ENCODE peak calls at places on chromosome 3, in five cellular contexts. M is fibroblast of lung, V is IMR-90, P is H9, F is Peyer's patch. I is an unnamed sample.

GRCh38 chr3:177335728-177336127 is 138.4 kb upstream of the TBL1XR1 start:
- DNase-seq in V (peak; percentile 22), F (no peak), P (no peak), M (peak; percentile 48), I (no peak)

GRCh38 chr3:37997791-37998370 is 7.3 kb downstream of the VILL start:
- DNase-seq in M (no peak), P (no peak), F (peak; percentile 54), V (no peak), I (no peak)

GRCh38 chr3:193851416-193851815 is 258.4 kb downstream of the OPA1 start:
- DNase-seq in F (no peak), P (no peak), M (no peak), V (no peak), I (no peak)

GRCh38 chr3:30333903-30334302 is 272.5 kb upstream of the TGFBR2 start:
- DNase-seq in V (peak; percentile 19), P (no peak), M (no peak), F (no peak), I (no peak)

GRCh38 chr3:181808053-181808452 is 96.3 kb downstream of the SOX2 start:
- DNase-seq in V (no peak), M (no peak), F (no peak), P (no peak), I (no peak)

GRCh38 chr3:87125116-87125515 is 102.0 kb upstream of the CHMP2B start:
- DNase-seq in P (no peak), V (no peak), M (no peak), F (no peak), I (no peak)

GRCh38 chr3:106811376-106811775 is 565.9 kb upstream of the CCDC54 start:
- DNase-seq in F (no peak), P (no peak), M (peak; percentile 59), V (peak; percentile 88), I (no peak)

GRCh38 chr3:167473863-167474262 is at the start of gene SERPINI2:
- DNase-seq in V (no peak), F (no peak), M (no peak), P (no peak), I (no peak)

GRCh38 chr3:107633327-107634141 is 110.8 kb downstream of the BBX start:
- DNase-seq in V (no peak), P (no peak), M (no peak), F (no peak), I (no peak)

GRCh38 chr3:55523471-55523870 is 36.4 kb upstream of the WNT5A start:
- DNase-seq in F (no peak), M (no peak), V (no peak), P (no peak), I (no peak)

GRCh38 chr3:86991482-86991815 is 500 bp upstream of the VGLL3 start:
- DNase-seq in F (no peak), P (no peak), V (no peak), M (no peak), I (no peak)

GRCh38 chr3:70053293-70053692 is 53.8 kb downstream of the SAMMSON start:
- DNase-seq in M (no peak), V (no peak), F (no peak), P (no peak), I (no peak)

GRCh38 chr3:111989061-111989678 is 9.6 kb upstream of the TAGLN3 start:
- DNase-seq in V (peak; percentile 80), M (peak; percentile 81), P (no peak), F (peak; percentile 67), I (peak; percentile 21)

GRCh38 chr3:127569160-127569559 is 21.4 kb downstream of the TPRA1 start:
- DNase-seq in V (no peak), M (no peak), P (no peak), F (no peak), I (no peak)

GRCh38 chr3:65785065-65785645 is 253.6 kb downstream of the MAGI1 start:
- DNase-seq in M (peak; percentile 85), P (no peak), F (no peak), V (peak; percentile 80), I (no peak)

GRCh38 chr3:124398594-124398993 is 331.7 kb upstream of the UMPS start:
- DNase-seq in F (no peak), M (no peak), P (no peak), V (no peak), I (no peak)
- H3K4me1 ChIP-seq in F (no peaks in the 10 kb centered on the region), M (no peaks in the 10 kb centered on the region), P (peaks cover 3% of the 10 kb centered on the region), V (peaks cover 2% of the 10 kb centered on the region), I (no peaks in the 10 kb centered on the region)

GRCh38 chr3:141739731-141740130 is 1.6 kb downstream of the RNF7 start:
- DNase-seq in V (no peak), M (no peak), F (no peak), P (no peak), I (no peak)

GRCh38 chr3:141738636-141739363 is 702 bp downstream of the RNF7 start:
- DNase-seq in F (peak; percentile 80), M (peak; percentile 57), P (no peak), V (peak; percentile 64), I (peak; percentile 28)

GRCh38 chr3:141737828-141738635 is at the start of gene RNF7:
- DNase-seq in P (peak; percentile 96), F (peak; percentile 97), V (peak; percentile 93), M (peak; percentile 96), I (peak; percentile 98)

GRCh38 chr3:141743305-141743704 is 5.2 kb downstream of the RNF7 start:
- DNase-seq in M (no peak), P (no peak), V (no peak), F (no peak), I (no peak)

DNA sequence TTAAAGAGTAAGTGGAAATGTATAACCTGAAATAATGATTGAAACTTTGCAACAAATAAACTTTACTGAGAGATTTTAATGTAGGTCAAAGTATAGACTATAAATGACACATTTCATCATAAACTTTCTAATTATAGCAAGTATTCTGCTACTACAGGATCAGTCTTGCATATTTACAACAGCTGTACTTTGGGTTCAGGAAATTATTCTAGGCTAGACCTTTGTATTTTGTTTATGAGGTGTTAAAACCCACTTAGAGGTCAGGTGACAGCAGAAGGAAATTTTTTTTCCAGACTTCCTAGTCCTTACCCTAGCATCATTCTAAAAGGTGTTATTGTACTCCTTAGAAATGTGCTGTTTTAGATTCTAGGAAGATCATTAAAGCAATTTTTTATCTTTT is 2.3 kb downstream of the RNF7 start:
- DNase-seq in M (no peak), F (no peak), V (no peak), P (no peak), I (no peak)
- H3K4me1 ChIP-seq in M (peaks cover 2% of the 10 kb centered on the region), F (no peaks in the 10 kb centered on the region), V (peaks cover 9% of the 10 kb centered on the region), P (no peaks in the 10 kb centered on the region), I (peaks cover 20% of the 10 kb centered on the region)

GRCh38 chr3:57971975-57972374 is 36.2 kb upstream of the FLNB start:
- DNase-seq in F (peak; percentile 94), M (no peak), V (no peak), P (no peak), I (no peak)
- H3K4me1 ChIP-seq in F (no peaks in the 10 kb centered on the region), M (peaks cover 16% of the 10 kb centered on the region), V (peaks cover 17% of the 10 kb centered on the region), P (no peaks in the 10 kb centered on the region), I (no peaks in the 10 kb centered on the region)

DNA sequence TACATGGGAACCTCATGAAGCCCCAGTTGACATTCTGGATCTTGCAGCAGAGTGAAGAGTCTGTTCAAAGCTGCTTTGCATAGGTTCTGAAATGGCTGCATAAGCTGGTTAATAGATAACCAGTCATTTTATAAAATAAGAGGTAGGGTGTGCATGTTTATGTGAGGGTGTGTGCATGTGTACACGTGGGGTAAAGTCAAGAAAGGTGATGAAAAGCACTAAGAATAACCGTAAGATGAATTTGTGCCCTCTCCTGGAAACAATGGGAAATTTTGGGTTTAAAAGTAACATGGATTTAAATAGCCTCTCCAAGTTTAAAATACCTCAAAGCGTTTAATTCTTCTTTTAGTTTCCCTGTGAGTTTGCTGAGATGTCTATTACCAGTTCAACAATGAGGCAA is 33.0 kb downstream of the PAQR9 start:
- DNase-seq in P (no peak), M (peak; percentile 4), F (no peak), V (no peak), I (no peak)
- H3K4me1 ChIP-seq in P (peaks cover 6% of the 10 kb centered on the region), M (no peaks in the 10 kb centered on the region), F (no peaks in the 10 kb centered on the region), V (no peaks in the 10 kb centered on the region), I (no peaks in the 10 kb centered on the region)

GRCh38 chr3:42101481-42101880 is 10.3 kb downstream of the TRAK1 start:
- DNase-seq in F (no peak), P (no peak), V (no peak), M (peak; percentile 44), I (no peak)
- H3K4me1 ChIP-seq in F (no peaks in the 10 kb centered on the region), P (no peaks in the 10 kb centered on the region), V (peaks cover 20% of the 10 kb centered on the region), M (peaks cover 13% of the 10 kb centered on the region), I (no peaks in the 10 kb centered on the region)

DNA sequence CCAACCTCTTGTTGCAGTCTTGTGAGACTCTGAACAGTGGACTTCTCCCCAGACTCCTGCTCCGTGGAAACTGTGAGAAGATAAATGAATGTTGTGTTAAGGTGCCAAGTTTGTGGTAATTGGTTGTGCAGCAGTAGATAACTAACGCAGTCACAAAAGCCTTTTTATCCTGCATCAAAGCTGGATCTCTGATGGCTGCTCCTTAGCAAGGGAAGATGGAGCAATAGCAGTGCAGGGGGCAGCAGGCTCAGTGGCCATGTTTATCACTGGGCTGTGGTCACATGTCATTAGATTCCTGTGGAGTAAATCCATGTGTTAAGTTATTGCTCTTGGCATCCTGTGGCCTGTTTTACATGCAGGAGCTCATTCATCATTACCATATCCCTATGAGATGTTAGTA is 13.5 kb downstream of the CMTM7 start:
- DNase-seq in M (peak; percentile 51), P (no peak), F (no peak), V (peak; percentile 44), I (no peak)
- H3K4me1 ChIP-seq in M (peaks cover 5% of the 10 kb centered on the region), P (peaks cover 4% of the 10 kb centered on the region), F (no peaks in the 10 kb centered on the region), V (peaks cover 5% of the 10 kb centered on the region), I (peaks cover 26% of the 10 kb centered on the region)

I was measured in naive thymus-derived CD4-positive, alpha-beta T cell.